ENCODE peak calls at places on chromosomes 13 and 19, in nine cellular contexts. Z, K, G, R, T, V, D, E and U are unnamed samples.

GRCh38 chr19:2047449-2048103 is 3.5 kb downstream of the MKNK2 start:
- DNase-seq in Z (peak), K (peak), G (peak), R (no peak), T (peak), V (no peak), D (peak), E (no peak), U (peak)

GRCh38 chr19:45087531-45087930 is 5.4 kb upstream of the PPP1R37 start:
- DNase-seq in Z (no peak), K (no peak), G (no peak), R (no peak), T (no peak), V (no peak), D (no peak), E (no peak), U (peak)

GRCh38 chr13:40148103-40148502 is 492.6 kb downstream of the COG6 start:
- DNase-seq in Z (no peak), K (no peak), G (no peak), R (peak), T (no peak), V (no peak), D (no peak), E (no peak), U (no peak)

GRCh38 chr19:20078696-20079095 is 896 bp downstream of the ZNF90 start:
- DNase-seq in Z (peak), K (no peak), G (peak), R (no peak), T (peak), V (no peak), D (peak), E (peak), U (peak)

GRCh38 chr13:109567315-109567714 is 219.1 kb downstream of the IRS2 start:
- DNase-seq in Z (peak), K (no peak), G (no peak), R (no peak), T (no peak), V (no peak), D (no peak), E (no peak), U (no peak)

GRCh38 chr19:18322318-18322758 is 538 bp downstream of the LSM4 start:
- DNase-seq in Z (peak), K (no peak), G (peak), R (no peak), T (peak), V (no peak), D (peak), E (no peak), U (no peak)

GRCh38 chr19:50785329-50785922 is 4.8 kb upstream of the ACP4 start:
- DNase-seq in Z (no peak), K (no peak), G (no peak), R (no peak), T (no peak), V (no peak), D (no peak), E (no peak), U (no peak)

GRCh38 chr13:113933901-113934300 is 40.0 kb downstream of the C13orf46 start:
- DNase-seq in Z (no peak), K (peak), G (peak), R (no peak), T (no peak), V (no peak), D (no peak), E (no peak), U (no peak)

GRCh38 chr19:11377756-11378155 is 3.3 kb downstream of the SWSAP1 start:
- DNase-seq in Z (peak), K (no peak), G (no peak), R (no peak), T (peak), V (no peak), D (peak), E (no peak), U (no peak)

GRCh38 chr19:2255982-2256685 is at the start of gene JSRP1:
- DNase-seq in Z (no peak), K (no peak), G (peak), R (no peak), T (no peak), V (no peak), D (no peak), E (no peak), U (no peak)

GRCh38 chr19:16051254-16052025 is 24.9 kb upstream of the TPM4 start:
- DNase-seq in Z (peak), K (no peak), G (no peak), R (no peak), T (no peak), V (no peak), D (peak), E (no peak), U (no peak)

GRCh38 chr13:29865934-29866333 is 15.5 kb upstream of the UBL3 start:
- DNase-seq in Z (no peak), K (no peak), G (no peak), R (no peak), T (no peak), V (no peak), D (no peak), E (no peak), U (no peak)

GRCh38 chr13:99614465-99614885 is 113.2 kb downstream of the TM9SF2 start:
- DNase-seq in Z (peak), K (no peak), G (no peak), R (no peak), T (peak), V (no peak), D (peak), E (peak), U (no peak)

GRCh38 chr19:52542984-52543664 is 15.7 kb downstream of the ZNF808 start:
- DNase-seq in Z (peak), K (no peak), G (no peak), R (no peak), T (no peak), V (no peak), D (peak), E (no peak), U (peak)

GRCh38 chr13:84609716-84610115 is 727.4 kb upstream of the SLITRK1 start:
- DNase-seq in Z (peak), K (no peak), G (no peak), R (no peak), T (peak), V (no peak), D (peak), E (no peak), U (no peak)

GRCh38 chr13:112451512-112452379 is 75.6 kb downstream of the SPACA7 start:
- DNase-seq in Z (no peak), K (peak), G (no peak), R (no peak), T (no peak), V (no peak), D (no peak), E (no peak), U (no peak)

GRCh38 chr19:12222980-12223630 is 60.2 kb downstream of the ZNF136 start:
- DNase-seq in Z (no peak), K (no peak), G (no peak), R (no peak), T (no peak), V (no peak), D (no peak), E (no peak), U (no peak)

GRCh38 chr19:17302391-17303166 is 646 bp downstream of the ABHD8 start:
- DNase-seq in Z (no peak), K (no peak), G (no peak), R (no peak), T (no peak), V (no peak), D (no peak), E (peak), U (no peak)

GRCh38 chr13:94712812-94713555 is 639 bp upstream of the SOX21 start:
- DNase-seq in Z (peak), K (no peak), G (peak), R (no peak), T (no peak), V (peak), D (peak), E (peak), U (no peak)

GRCh38 chr19:19022380-19022961 is 10.8 kb downstream of the SUGP2 start:
- DNase-seq in Z (no peak), K (no peak), G (no peak), R (no peak), T (no peak), V (no peak), D (no peak), E (no peak), U (no peak)

GRCh38 chr19:50493171-50493570 is 16.5 kb upstream of the GARIN5A start:
- DNase-seq in Z (no peak), K (no peak), G (peak), R (no peak), T (no peak), V (no peak), D (no peak), E (no peak), U (no peak)

GRCh38 chr19:35608250-35608649 is 4.3 kb upstream of the HAUS5 start:
- DNase-seq in Z (peak), K (no peak), G (no peak), R (no peak), T (no peak), V (no peak), D (no peak), E (no peak), U (no peak)

GRCh38 chr13:24662195-24663088 is 17.8 kb upstream of the ATP12A start:
- DNase-seq in Z (no peak), K (no peak), G (no peak), R (no peak), T (no peak), V (no peak), D (no peak), E (no peak), U (no peak)

GRCh38 chr19:15551183-15552004 is 43.1 kb downstream of the CYP4F22 start:
- DNase-seq in Z (peak), K (no peak), G (no peak), R (peak), T (no peak), V (no peak), D (peak), E (no peak), U (peak)

GRCh38 chr19:47411101-47411500 is 8.2 kb downstream of the MEIS3 start:
- DNase-seq in Z (no peak), K (no peak), G (no peak), R (no peak), T (no peak), V (no peak), D (peak), E (no peak), U (no peak)

GRCh38 chr19:50777830-50778303 is 7.6 kb downstream of the GPR32 start:
- DNase-seq in Z (peak), K (no peak), G (no peak), R (no peak), T (no peak), V (no peak), D (peak), E (no peak), U (no peak)

GRCh38 chr19:34362679-34363069 is 2.3 kb upstream of the GPI start:
- DNase-seq in Z (no peak), K (no peak), G (no peak), R (no peak), T (no peak), V (no peak), D (no peak), E (no peak), U (no peak)

GRCh38 chr19:4803736-4804695 is 12.5 kb downstream of the FEM1A start:
- DNase-seq in Z (peak), K (no peak), G (peak), R (peak), T (peak), V (no peak), D (peak), E (peak), U (peak)

GRCh38 chr19:48417436-48417835 is 24.0 kb downstream of the GRIN2D start:
- DNase-seq in Z (no peak), K (no peak), G (no peak), R (no peak), T (no peak), V (no peak), D (no peak), E (no peak), U (no peak)